ENCODE peak calls at places on chromosomes 7 and 10, in nine cellular contexts. O is upper lobe of left lung; H is A549; P is cardiac muscle cell; E is CD8-positive, alpha-beta T cell; J is hepatocyte; Q is tibial nerve; X is lower lobe of right lung; S is fibroblast of lung. A is an unnamed sample.

GRCh38 chr7:116525298-116525912 is 569 bp downstream of the CAV1 start:
- DNase-seq in J (peak), X (peak), H (no peak), P (no peak), S (no peak), E (peak), Q (peak), O (peak), A (no peak)

GRCh38 chr10:95389176-95389575 is 98.4 kb upstream of the PDLIM1 start:
- DNase-seq in E (no peak), O (no peak), Q (no peak), X (no peak), J (no peak), S (no peak), P (no peak), H (no peak), A (no peak)

GRCh38 chr10:29140991-29141390 is 147.9 kb upstream of the LYZL1 start:
- DNase-seq in E (no peak), S (peak), H (peak), J (no peak), P (no peak), X (no peak), O (no peak), Q (no peak), A (no peak)

GRCh38 chr7:84811427-84811826 is 375.4 kb downstream of the SEMA3D start:
- DNase-seq in E (no peak), O (no peak), H (no peak), Q (no peak), P (no peak), X (no peak), J (no peak), S (no peak), A (no peak)

GRCh38 chr10:121764241-121764942 is 163.4 kb downstream of the ATE1 start:
- DNase-seq in J (no peak), S (no peak), Q (no peak), H (no peak), P (no peak), O (no peak), E (no peak), X (no peak), A (no peak)

GRCh38 chr7:85261341-85261740 is 74.5 kb upstream of the SEMA3D start:
- DNase-seq in J (no peak), Q (no peak), S (peak), O (no peak), E (no peak), H (no peak), X (no peak), P (no peak), A (no peak)

GRCh38 chr7:40199076-40199802 is 64.4 kb downstream of the SUGCT start:
- DNase-seq in E (no peak), J (peak), P (peak), H (no peak), X (no peak), S (peak), O (no peak), Q (no peak), A (no peak)

GRCh38 chr10:59285848-59286247 is 76.5 kb downstream of the FAM13C start:
- DNase-seq in S (no peak), E (no peak), P (no peak), J (no peak), X (no peak), Q (no peak), H (no peak), O (no peak), A (no peak)

GRCh38 chr10:122292376-122292775 is 21.3 kb downstream of the BTBD16 start:
- DNase-seq in S (no peak), O (no peak), E (no peak), X (no peak), H (no peak), P (no peak), J (no peak), Q (no peak), A (no peak)

GRCh38 chr10:17144757-17145156 is 15.1 kb upstream of the CUBN start:
- DNase-seq in O (no peak), E (no peak), H (no peak), Q (no peak), S (peak), J (no peak), P (no peak), X (no peak), A (no peak)

GRCh38 chr10:99621454-99622246 is 1.4 kb upstream of the SLC25A28 start:
- DNase-seq in H (no peak), J (no peak), P (no peak), X (no peak), O (no peak), S (no peak), Q (no peak), E (no peak), A (no peak)

GRCh38 chr7:101947899-101948298 is 130.5 kb downstream of the CUX1 start:
- DNase-seq in H (no peak), Q (no peak), S (peak), O (no peak), E (no peak), X (no peak), P (peak), J (peak), A (no peak)

GRCh38 chr10:111204880-111205279 is 128.1 kb downstream of the ADRA2A start:
- DNase-seq in S (no peak), X (no peak), Q (no peak), E (no peak), H (no peak), O (no peak), J (no peak), P (no peak), A (no peak)

GRCh38 chr10:773562-774161 is 84.2 kb upstream of the DIP2C start:
- DNase-seq in O (peak), E (no peak), H (no peak), S (no peak), X (peak), J (no peak), P (no peak), Q (no peak), A (no peak)

GRCh38 chr10:113053881-113054280 is 103.8 kb downstream of the TCF7L2 start:
- DNase-seq in J (no peak), H (no peak), S (peak), O (no peak), E (no peak), Q (no peak), P (no peak), X (no peak), A (no peak)

GRCh38 chr10:486668-487067 is 202.8 kb downstream of the DIP2C start:
- DNase-seq in H (no peak), Q (no peak), O (no peak), E (peak), X (no peak), S (no peak), P (no peak), J (no peak), A (no peak)

GRCh38 chr7:7565746-7566650 is 686 bp upstream of the MIOS start:
- DNase-seq in Q (no peak), O (peak), X (peak), H (peak), S (peak), E (peak), J (peak), P (no peak), A (no peak)

GRCh38 chr7:5525271-5526189 is 101.9 kb upstream of the TNRC18 start:
- DNase-seq in S (peak), P (peak), E (peak), O (no peak), X (no peak), Q (no peak), H (no peak), J (peak), A (no peak)

GRCh38 chr10:110041479-110041829 is 33.7 kb downstream of the ADD3 start:
- DNase-seq in Q (no peak), X (no peak), J (no peak), S (no peak), E (no peak), P (no peak), H (no peak), O (no peak), A (no peak)

GRCh38 chr7:77288676-77289320 is 89.2 kb upstream of the FGL2 start:
- DNase-seq in H (no peak), S (peak), X (no peak), J (no peak), E (no peak), Q (no peak), P (no peak), O (no peak), A (no peak)

GRCh38 chr7:140571537-140572122 is 69.0 kb downstream of the DENND2A start:
- DNase-seq in Q (no peak), E (no peak), J (no peak), P (no peak), H (no peak), O (no peak), S (peak), X (no peak), A (no peak)

GRCh38 chr10:9015005-9015404 is 960.5 kb downstream of the GATA3 start:
- DNase-seq in J (no peak), H (no peak), E (no peak), X (no peak), P (no peak), O (no peak), S (peak), Q (no peak), A (no peak)

GRCh38 chr7:106888204-106888603 is 23.1 kb downstream of the PIK3CG start:
- DNase-seq in H (no peak), Q (no peak), E (no peak), S (no peak), O (no peak), X (no peak), J (no peak), P (no peak), A (no peak)

GRCh38 chr10:118148245-118148644 is 101.5 kb upstream of the RAB11FIP2 start:
- DNase-seq in Q (no peak), P (no peak), S (no peak), J (no peak), E (no peak), H (no peak), O (no peak), X (no peak), A (no peak)

GRCh38 chr7:115101199-115101598 is 179.3 kb downstream of the MDFIC start:
- DNase-seq in X (no peak), H (no peak), P (no peak), Q (no peak), S (no peak), J (no peak), E (no peak), O (no peak), A (no peak)

GRCh38 chr7:151468214-151469023 is 28.5 kb upstream of the CRYGN start:
- DNase-seq in X (no peak), E (no peak), S (no peak), H (no peak), Q (no peak), O (no peak), P (no peak), J (no peak), A (no peak)

GRCh38 chr7:21077602-21078001 is 290.9 kb upstream of the SP8 start:
- DNase-seq in X (no peak), Q (no peak), S (no peak), E (no peak), H (no peak), J (no peak), O (no peak), P (no peak), A (no peak)

GRCh38 chr7:154503962-154504550 is 451.9 kb downstream of the DPP6 start:
- DNase-seq in E (no peak), Q (no peak), H (peak), X (no peak), P (peak), O (no peak), S (peak), J (peak), A (no peak)

GRCh38 chr7:97573065-97573464 is 158.8 kb upstream of the TAC1 start:
- DNase-seq in H (no peak), Q (no peak), O (no peak), J (no peak), X (no peak), S (no peak), E (no peak), P (no peak), A (no peak)

GRCh38 chr7:144391823-144392255 is 11.7 kb downstream of the NOBOX start:
- DNase-seq in X (no peak), S (peak), Q (no peak), J (peak), E (no peak), H (peak), O (no peak), P (peak), A (no peak)

GRCh38 chr7:107948645-107949442 is 54.1 kb downstream of the LAMB1 start:
- DNase-seq in E (no peak), Q (no peak), H (peak), J (no peak), O (no peak), X (no peak), P (no peak), S (peak), A (no peak)

GRCh38 chr10:44991571-44991970 is 9.2 kb upstream of the ZNF22 start:
- DNase-seq in E (no peak), P (no peak), X (no peak), O (no peak), J (no peak), S (no peak), Q (no peak), H (no peak), A (no peak)

GRCh38 chr10:101566333-101567164 is 21.5 kb downstream of the POLL start:
- DNase-seq in X (no peak), J (no peak), H (no peak), S (peak), P (peak), Q (no peak), O (no peak), E (no peak), A (no peak)

GRCh38 chr7:141460781-141461715 is 90.2 kb upstream of the AGK start:
- DNase-seq in E (no peak), X (no peak), O (no peak), S (peak), P (no peak), J (peak), Q (no peak), H (no peak), A (no peak)

GRCh38 chr7:96104984-96105383 is 216.9 kb downstream of the SLC25A13 start:
- DNase-seq in S (no peak), E (no peak), P (no peak), O (no peak), X (no peak), H (no peak), Q (no peak), J (no peak), A (no peak)

GRCh38 chr10:44325878-44326277 is 59.0 kb downstream of the CXCL12 start:
- DNase-seq in Q (no peak), S (no peak), O (no peak), J (no peak), H (no peak), X (no peak), P (no peak), E (no peak), A (no peak)

GRCh38 chr10:51698473-51699063 is 827 bp downstream of the CSTF2T start:
- DNase-seq in O (no peak), H (no peak), S (no peak), P (no peak), Q (no peak), X (no peak), E (no peak), J (no peak), A (no peak)
- H3K27ac ChIP-seq in O (peak), H (peak), S (peak), P (peak), Q (peak), X (peak), E (peak), J (peak), A (peak)

GRCh38 chr10:124529661-124530214 is 68.1 kb downstream of the LHPP start:
- DNase-seq in Q (no peak), P (no peak), J (no peak), O (no peak), X (no peak), H (no peak), S (no peak), E (no peak), A (no peak)
- H3K4me3 ChIP-seq in Q (no peak), P (no peak), J (no peak), O (no peak), X (no peak), H (no peak), S (no peak), E (no peak), A (no peak)

GRCh38 chr7:47652591-47652990 is 70.7 kb upstream of the TNS3 start:
- DNase-seq in S (no peak), P (no peak), O (no peak), X (no peak), J (no peak), H (no peak), E (no peak), Q (no peak), A (no peak)

GRCh38 chr7:47657126-47657525 is 75.2 kb upstream of the TNS3 start:
- DNase-seq in S (no peak), H (no peak), X (no peak), Q (no peak), P (no peak), J (no peak), O (no peak), E (no peak), A (no peak)

GRCh38 chr7:47654672-47655340 is 72.9 kb upstream of the TNS3 start:
- DNase-seq in E (no peak), P (no peak), O (no peak), H (no peak), J (no peak), S (peak), X (peak), Q (no peak), A (no peak)

GRCh38 chr7:47651355-47652317 is 69.7 kb upstream of the TNS3 start:
- DNase-seq in H (peak), O (no peak), Q (no peak), E (no peak), X (no peak), S (peak), J (no peak), P (no peak), A (no peak)

DNA sequence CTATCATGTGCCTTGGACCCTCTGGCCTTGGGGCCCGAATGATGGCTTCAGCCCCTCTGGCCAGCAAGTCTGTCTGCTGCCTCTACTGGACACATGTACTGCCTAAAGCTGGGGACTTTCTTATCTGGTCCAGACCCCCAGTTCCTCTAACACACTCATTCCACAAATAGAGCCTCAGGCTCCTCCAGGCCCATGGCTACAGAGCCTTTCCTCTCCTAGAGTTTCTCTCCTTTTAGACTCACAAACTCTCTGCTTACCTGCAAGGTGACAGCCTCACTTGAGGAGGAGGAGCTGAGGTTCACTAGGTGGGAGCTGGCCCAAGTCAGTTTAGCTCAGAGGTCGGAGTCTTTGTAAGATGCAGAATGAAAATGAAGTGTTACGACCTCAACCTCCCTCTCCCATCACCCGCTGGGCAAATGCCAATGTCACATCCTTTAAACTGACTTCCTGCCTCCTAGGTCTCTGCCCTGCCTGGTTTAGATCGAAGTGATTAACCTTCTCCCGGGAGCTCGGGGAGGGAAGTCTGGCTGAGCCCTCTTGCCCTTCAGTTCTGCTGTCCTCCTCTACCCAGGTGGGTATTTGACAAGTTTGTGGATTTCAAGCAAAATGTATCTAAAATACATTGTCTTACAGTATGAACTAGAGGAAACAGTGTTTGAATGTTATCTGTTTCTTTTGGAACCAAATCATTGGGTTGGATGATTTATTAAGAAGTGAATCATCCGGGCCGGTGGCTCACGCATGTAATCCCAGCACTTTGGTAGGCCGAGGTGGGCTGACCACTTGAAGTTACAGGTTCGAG is 71.8 kb upstream of the TNS3 start:
- DNase-seq in E (no peak), O (no peak), S (peak), H (peak), X (no peak), P (no peak), J (no peak), Q (no peak), A (no peak)
- TF ChIP-seq CTCF in E (no peak), O (no peak), S (no peak), H (no peak), X (no peak), P (no peak), J (no peak), Q (no peak), A (no peak)

DNA sequence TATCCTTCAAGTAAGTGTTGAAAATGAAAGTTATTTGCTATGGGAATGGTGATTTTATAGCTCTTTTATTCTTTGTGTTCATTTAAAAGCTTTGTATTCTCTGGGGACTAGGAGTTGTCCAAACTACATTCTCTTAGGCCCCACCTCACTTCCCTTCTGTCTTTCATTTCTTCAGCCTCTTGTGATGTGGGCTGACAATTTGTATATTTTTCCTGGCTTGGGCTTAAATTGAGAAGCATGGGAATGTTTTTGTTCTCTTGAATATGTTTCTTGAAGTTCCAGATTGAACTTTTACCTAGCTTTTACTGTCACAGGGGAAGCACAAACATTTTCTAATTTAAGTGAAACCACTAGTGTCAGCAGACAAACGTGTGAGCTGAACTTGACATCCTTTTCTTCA is 27.9 kb downstream of the BBS9 start:
- DNase-seq in S (peak), O (no peak), H (no peak), X (no peak), J (no peak), Q (no peak), P (no peak), E (no peak), A (no peak)
- H3K27ac ChIP-seq in S (no peak), O (no peak), H (no peak), X (no peak), J (peak), Q (peak), P (peak), E (no peak), A (no peak)

DNA sequence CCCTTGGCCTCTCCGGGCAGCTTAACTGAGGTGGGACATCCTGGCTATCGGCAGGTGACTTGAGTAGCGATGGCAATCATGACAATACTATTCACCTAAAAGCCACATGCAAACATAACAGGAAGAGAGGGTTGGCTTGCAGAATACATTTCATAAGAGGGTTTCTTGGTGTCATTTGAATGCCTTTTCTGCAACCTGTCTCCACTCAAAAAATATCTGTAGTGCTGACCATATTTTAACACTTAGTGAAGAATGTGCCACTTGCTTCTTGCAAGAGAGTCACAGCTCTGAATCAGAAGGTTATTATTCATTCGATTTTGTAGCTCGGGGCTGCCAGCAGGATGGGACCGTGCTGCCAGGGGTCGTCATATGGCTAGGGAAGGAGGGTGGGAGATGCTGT is 152.0 kb upstream of the PITRM1 start:
- DNase-seq in P (no peak), S (no peak), J (no peak), E (no peak), H (no peak), X (no peak), Q (no peak), O (no peak), A (no peak)
- H3K4me3 ChIP-seq in P (no peak), S (no peak), J (no peak), E (no peak), H (no peak), X (no peak), Q (no peak), O (no peak), A (no peak)

GRCh38 chr7:30445770-30446169 is 32.8 kb downstream of the NOD1 start:
- DNase-seq in J (peak), X (peak), O (peak), E (peak), P (no peak), H (peak), Q (peak), S (peak), A (peak)
- TF ChIP-seq CTCF in J (no peak), X (peak), O (peak), E (peak), P (peak), H (no peak), Q (peak), S (peak), A (no peak)

GRCh38 chr10:63115732-63116383 is 17.3 kb upstream of the NRBF2 start:
- DNase-seq in S (peak), J (peak), Q (peak), E (no peak), X (peak), H (no peak), P (peak), O (peak), A (peak)
- H3K27ac ChIP-seq in S (no peak), J (no peak), Q (peak), E (no peak), X (peak), H (peak), P (no peak), O (peak), A (peak)

DNA sequence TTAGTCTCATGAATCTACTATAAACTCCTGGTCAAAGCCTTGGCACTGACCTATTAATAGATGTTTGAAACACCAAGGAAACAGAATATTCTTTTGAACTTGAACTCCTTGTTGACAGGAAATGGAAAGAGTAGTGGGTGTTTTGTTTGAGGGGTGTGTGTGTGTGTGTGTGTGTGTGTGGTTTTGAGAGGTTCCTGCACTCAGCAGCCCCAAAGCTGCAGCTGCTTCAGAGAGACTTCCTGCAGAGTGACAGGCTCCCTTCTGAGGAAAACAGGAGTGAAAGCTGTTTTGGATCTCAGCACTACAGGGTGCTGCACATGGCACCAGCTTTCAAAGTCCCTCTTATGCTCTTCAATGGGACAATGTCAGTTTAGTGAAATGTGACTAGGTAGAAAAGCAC is 546.5 kb upstream of the STEAP1 start:
- DNase-seq in O (no peak), X (no peak), S (no peak), Q (no peak), H (no peak), P (no peak), E (peak), J (no peak), A (no peak)
- H3K4me3 ChIP-seq in O (no peak), X (no peak), S (no peak), Q (no peak), H (no peak), P (no peak), E (no peak), J (no peak), A (no peak)

A was measured in thoracic aorta.